ENCODE peak calls at places on chromosomes 2 and 18, in seven cellular contexts. D is brain microvascular endothelial cell, U is cardiac muscle cell, B is heart left ventricle, N is stomach, R is keratinocyte, P is left ventricle myocardium inferior. G is an unnamed sample. For H3K27me3, the result is how much of the 10 kb centered on the place peaks cover.

GRCh38 chr2:181311841-181312240 is 145.3 kb upstream of the ITGA4 start:
- DNase-seq in N (no peak), P (no peak), R (no peak), U (no peak), D (no peak), B (no peak), G (no peak)

GRCh38 chr2:130808482-130809268 is 28.0 kb upstream of the ARHGEF4 start:
- DNase-seq in B (no peak), N (no peak), R (peak), U (no peak), D (no peak), P (no peak), G (no peak)

GRCh38 chr2:13056259-13056843 is 339.6 kb downstream of the TRIB2 start:
- DNase-seq in N (no peak), R (no peak), P (no peak), B (no peak), D (no peak), U (peak), G (no peak)

GRCh38 chr18:63773616-63774015 is 1.6 kb upstream of the SERPINB7 start:
- DNase-seq in B (no peak), P (no peak), R (no peak), N (no peak), U (no peak), D (no peak), G (no peak)

GRCh38 chr18:44912740-44913478 is 232.2 kb downstream of the SETBP1 start:
- DNase-seq in N (no peak), U (no peak), B (no peak), D (no peak), P (no peak), R (no peak), G (no peak)

GRCh38 chr2:4258563-4258962 is 555.2 kb downstream of the DCDC2C start:
- DNase-seq in R (no peak), U (no peak), B (no peak), N (no peak), P (no peak), D (peak), G (no peak)

GRCh38 chr18:72830109-72830508 is 37.7 kb downstream of the NETO1 start:
- DNase-seq in B (peak), P (peak), R (no peak), N (no peak), D (no peak), U (peak), G (no peak)

GRCh38 chr2:45675130-45675812 is 23.8 kb downstream of the PRKCE start:
- DNase-seq in N (peak), P (peak), D (no peak), R (no peak), B (no peak), U (peak), G (no peak)

GRCh38 chr18:22673182-22673862 is 255.6 kb upstream of the CTAGE1 start:
- DNase-seq in D (no peak), P (no peak), U (no peak), N (no peak), B (no peak), R (no peak), G (no peak)

GRCh38 chr2:86788881-86789686 is 1.6 kb downstream of the CD8A start:
- DNase-seq in N (no peak), R (no peak), U (no peak), B (no peak), D (no peak), P (no peak), G (no peak)

GRCh38 chr2:144580521-144581153 is 60.7 kb upstream of the ZEB2 start:
- DNase-seq in U (no peak), N (no peak), B (no peak), P (no peak), R (no peak), D (no peak), G (no peak)

GRCh38 chr2:236169741-236170654 is 1.8 kb upstream of the GBX2 start:
- DNase-seq in D (no peak), N (no peak), R (no peak), B (no peak), U (no peak), P (no peak), G (no peak)

GRCh38 chr18:33495278-33495677 is 54.8 kb upstream of the CCDC178 start:
- DNase-seq in B (no peak), D (peak), R (no peak), U (peak), N (no peak), P (no peak), G (no peak)

GRCh38 chr2:68994864-68995263 is 18.1 kb upstream of the ANTXR1 start:
- DNase-seq in D (peak), N (no peak), R (no peak), P (peak), U (no peak), B (peak), G (peak)

GRCh38 chr2:200095436-200095835 is 140.1 kb downstream of the MAIP1 start:
- DNase-seq in B (no peak), D (no peak), R (no peak), N (no peak), U (no peak), P (no peak), G (no peak)

GRCh38 chr2:100741880-100742814 is 77.8 kb upstream of the NPAS2 start:
- DNase-seq in N (no peak), R (no peak), U (no peak), B (no peak), P (no peak), D (peak), G (peak)
- H3K4me3 ChIP-seq in N (no peak), R (peak), U (no peak), B (no peak), P (no peak), D (no peak), G (no peak)

GRCh38 chr2:62194558-62195420 is 1.1 kb upstream of the B3GNT2 start:
- DNase-seq in B (peak), N (no peak), D (no peak), R (no peak), P (no peak), U (no peak), G (no peak)

GRCh38 chr2:62189196-62189595 is 6.7 kb upstream of the B3GNT2 start:
- DNase-seq in N (no peak), U (no peak), D (no peak), B (no peak), P (no peak), R (no peak), G (no peak)

GRCh38 chr2:62196278-62196901 is 475 bp downstream of the B3GNT2 start:
- DNase-seq in D (no peak), B (no peak), P (no peak), R (no peak), U (no peak), N (peak), G (no peak)

GRCh38 chr2:62195421-62196277 is at the start of gene B3GNT2:
- DNase-seq in P (peak), D (peak), N (peak), U (peak), B (peak), R (no peak), G (no peak)

GRCh38 chr2:62192811-62193210 is 3.1 kb upstream of the B3GNT2 start:
- DNase-seq in R (no peak), D (no peak), P (no peak), N (no peak), U (no peak), B (no peak), G (no peak)
- H3K27me3 ChIP-seq in R (under half), D (under half), P (under half), N (under half), U (under half), B (under half), G (under half)

DNA sequence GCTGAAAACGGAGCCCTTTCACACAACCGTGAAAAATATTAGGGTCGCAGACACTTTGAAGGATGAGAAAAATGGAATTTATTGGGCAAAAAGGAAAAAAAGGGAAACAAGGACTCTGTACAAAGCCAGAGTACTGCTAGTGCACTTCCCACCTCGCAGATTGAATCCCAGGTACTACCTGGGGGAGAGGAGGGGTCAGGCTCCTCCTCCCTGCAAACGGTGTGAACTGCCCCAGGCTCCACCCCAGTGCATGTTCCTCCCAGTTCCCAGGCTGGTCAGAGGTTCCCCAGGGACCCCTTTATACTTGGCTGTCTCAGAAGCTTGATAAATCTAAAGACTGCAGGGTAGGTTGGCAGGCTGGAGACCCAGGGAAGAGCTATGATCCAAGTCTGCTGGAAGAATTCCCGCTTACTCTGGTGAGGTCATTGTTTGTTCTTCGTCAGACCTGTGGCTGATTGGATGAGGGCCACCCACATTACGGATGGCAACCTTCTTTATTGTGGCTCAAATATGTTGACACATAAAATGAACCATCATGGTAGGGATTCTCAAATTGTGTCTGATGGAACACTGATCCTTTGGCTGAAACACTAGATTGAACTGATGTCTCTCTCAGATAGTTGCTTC is 290.4 kb upstream of the POU3F3 start:
- DNase-seq in N (no peak), P (no peak), R (no peak), D (no peak), B (no peak), U (no peak), G (no peak)
- TF ChIP-seq CTCF in N (no peak), P (no peak), R (no peak), D (no peak), B (no peak), U (no peak), G (no peak)

DNA sequence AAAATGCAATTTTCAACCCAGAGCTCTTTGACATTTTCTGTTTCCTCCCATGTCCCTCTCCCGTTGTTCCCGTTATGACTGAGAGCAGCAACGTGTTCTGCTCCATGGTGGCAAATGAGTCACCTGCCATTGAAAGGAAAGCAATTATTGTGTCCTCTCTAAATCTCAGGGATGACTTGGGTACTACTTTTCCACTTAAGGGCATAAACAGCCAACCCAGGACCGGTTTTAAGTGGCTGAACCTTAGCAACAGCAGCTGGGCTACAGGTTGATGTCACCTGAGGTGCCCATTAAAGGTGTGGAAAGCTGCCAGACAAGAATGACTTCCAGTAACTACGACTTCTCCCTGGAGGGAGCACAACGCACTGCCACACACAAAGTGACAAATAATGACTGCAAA is 236.8 kb downstream of the NCKAP5 start:
- DNase-seq in R (no peak), U (no peak), D (no peak), B (no peak), N (no peak), P (no peak), G (no peak)
- H3K4me3 ChIP-seq in R (no peak), U (no peak), D (no peak), B (no peak), N (no peak), P (no peak), G (no peak)

DNA sequence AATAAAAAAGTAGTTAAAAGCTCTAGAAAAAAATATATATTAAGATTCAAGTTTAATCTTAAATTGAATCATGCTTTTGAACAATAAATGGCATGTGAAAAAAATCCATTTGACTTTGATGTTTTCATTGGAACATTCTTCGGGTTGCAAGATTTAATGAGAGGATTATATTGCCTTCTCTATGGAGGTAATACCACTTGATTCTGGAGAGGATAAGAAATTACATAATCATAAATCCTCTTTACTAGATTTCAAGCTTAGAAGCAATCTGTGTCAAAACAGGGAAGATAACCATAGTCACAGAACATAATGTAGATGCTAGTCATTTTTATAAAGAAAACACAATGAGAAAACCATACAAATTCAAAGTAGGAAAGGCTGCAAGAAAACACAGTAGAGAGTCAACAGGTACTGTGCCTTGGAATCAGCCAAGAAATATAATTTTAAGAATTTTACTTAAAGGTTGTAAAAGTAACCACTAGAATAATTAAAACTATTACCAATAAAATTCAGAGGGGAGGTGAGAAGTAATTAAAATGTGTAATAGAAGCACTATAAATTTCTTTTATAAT is 18.7 kb upstream of the MAPRE2 start:
- DNase-seq in N (no peak), D (no peak), R (no peak), P (no peak), U (no peak), B (no peak), G (no peak)
- H3K27me3 ChIP-seq in N (under half), D (under half), R (under half), P (under half), U (under half), B (under half), G (under half)

DNA sequence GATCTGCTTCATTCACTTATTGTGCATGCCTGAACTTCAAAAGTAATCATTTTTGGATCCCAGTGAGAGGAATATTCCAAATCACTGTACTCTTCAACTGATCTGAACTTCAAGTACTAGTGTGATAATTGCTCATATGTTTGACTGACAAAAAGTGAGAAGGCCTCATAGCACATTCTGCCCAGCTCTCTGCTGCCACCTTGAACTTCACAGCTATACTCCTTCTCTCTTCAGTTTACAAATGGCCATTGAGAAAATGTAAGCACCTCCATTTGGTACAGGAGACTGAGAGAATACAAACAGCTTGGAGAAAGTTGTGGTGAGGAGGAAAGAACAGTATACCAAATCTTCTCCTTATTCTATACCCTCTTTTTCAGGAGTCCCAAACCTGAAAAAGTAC is 946.0 kb upstream of the CHAC2 start:
- DNase-seq in P (no peak), U (peak), R (no peak), B (no peak), N (peak), D (no peak), G (no peak)
- TF ChIP-seq CTCF in P (no peak), U (peak), R (peak), B (no peak), N (no peak), D (peak), G (no peak)